ENCODE peak calls at places on chromosomes 3 and 15, in six cellular contexts. J is HepG2, S is NCI-H1092 treated with DMSO at 0.1 percent for 48 hours, P is posterior cingulate gyrus, E is fibroblast of lung, M is HT1080. Z is an unnamed sample.

GRCh38 chr15:38002883-38003477 is 68.5 kb downstream of the TMCO5A start:
- DNase-seq in J (peak; percentile 49), S (no peak), P (peak; percentile 62), E (peak; percentile 74), M (peak; percentile 68), Z (peak; percentile 37)

GRCh38 chr3:175535351-175535750 is 676.2 kb downstream of the NAALADL2 start:
- DNase-seq in J (no peak), S (no peak), P (no peak), E (no peak), M (no peak), Z (no peak)

GRCh38 chr3:187838016-187838535 is 92.8 kb upstream of the BCL6 start:
- DNase-seq in J (no peak), S (no peak), P (no peak), E (no peak), M (no peak), Z (no peak)

GRCh38 chr3:10764314-10765051 is 51.5 kb upstream of the SLC6A11 start:
- DNase-seq in J (peak; percentile 18), S (no peak), P (peak; percentile 67), E (no peak), M (no peak), Z (no peak)

GRCh38 chr3:64975138-64975537 is 287.3 kb upstream of the ADAMTS9 start:
- DNase-seq in J (no peak), S (no peak), P (peak; percentile 11), E (no peak), M (no peak), Z (no peak)

GRCh38 chr3:114850913-114851312 is 296.2 kb downstream of the ZBTB20 start:
- DNase-seq in J (no peak), S (no peak), P (no peak), E (no peak), M (peak; percentile 26), Z (no peak)

GRCh38 chr3:111786922-111787321 is 72.1 kb upstream of the PHLDB2 start:
- DNase-seq in J (no peak), S (no peak), P (no peak), E (no peak), M (no peak), Z (no peak)

GRCh38 chr3:136465296-136465695 is 215.2 kb downstream of the PCCB start:
- DNase-seq in J (no peak), S (no peak), P (no peak), E (peak; percentile 18), M (no peak), Z (no peak)

GRCh38 chr3:186411089-186411488 is 49.1 kb upstream of the DGKG start:
- DNase-seq in J (no peak), S (no peak), P (no peak), E (no peak), M (no peak), Z (no peak)

GRCh38 chr3:32948625-32949445 is 2.6 kb upstream of the CCR4 start:
- DNase-seq in J (no peak), S (peak; percentile 8), P (no peak), E (no peak), M (no peak), Z (no peak)

GRCh38 chr15:39242345-39242744 is 338.5 kb upstream of the THBS1 start:
- DNase-seq in J (no peak), S (no peak), P (no peak), E (peak; percentile 95), M (peak; percentile 67), Z (no peak)

GRCh38 chr3:41961061-41961749 is 698 bp downstream of the ULK4 start:
- DNase-seq in J (peak; percentile 30), S (peak; percentile 42), P (peak; percentile 19), E (peak; percentile 75), M (peak; percentile 51), Z (peak; percentile 49)

GRCh38 chr15:74788716-74789151 is 6.9 kb downstream of the CSK start:
- DNase-seq in J (no peak), S (no peak), P (no peak), E (no peak), M (no peak), Z (no peak)

GRCh38 chr3:48112813-48113212 is 75.4 kb downstream of the CDC25A start:
- DNase-seq in J (no peak), S (no peak), P (no peak), E (no peak), M (no peak), Z (no peak)

GRCh38 chr15:92167413-92167950 is 226.2 kb upstream of the ST8SIA2 start:
- DNase-seq in J (peak; percentile 47), S (no peak), P (no peak), E (no peak), M (no peak), Z (no peak)

GRCh38 chr3:197490098-197490497 is 65.7 kb downstream of the BDH1 start:
- DNase-seq in J (peak; percentile 38), S (no peak), P (no peak), E (peak; percentile 89), M (peak; percentile 87), Z (peak; percentile 59)

GRCh38 chr3:62882676-62883228 is 7.5 kb upstream of the CADPS start:
- DNase-seq in J (no peak), S (no peak), P (no peak), E (peak; percentile 56), M (peak; percentile 11), Z (no peak)

GRCh38 chr3:41200669-41201021 is 1.3 kb downstream of the CTNNB1 start:
- DNase-seq in J (peak; percentile 43), S (no peak), P (no peak), E (peak; percentile 80), M (peak; percentile 41), Z (peak; percentile 18)

GRCh38 chr3:197298341-197298857 is at the start of gene DLG1:
- DNase-seq in J (peak; percentile 88), S (peak; percentile 75), P (peak; percentile 69), E (peak; percentile 94), M (peak; percentile 86), Z (peak; percentile 86)

GRCh38 chr3:97713634-97714033 is 50.9 kb upstream of the ARL6 start:
- DNase-seq in J (no peak), S (no peak), P (no peak), E (no peak), M (no peak), Z (no peak)

GRCh38 chr15:91456921-91457320 is 356.9 kb downstream of the SV2B start:
- DNase-seq in J (no peak), S (no peak), P (no peak), E (peak; percentile 79), M (no peak), Z (no peak)

GRCh38 chr3:158018462-158018861 is 87.8 kb downstream of the SHOX2 start:
- DNase-seq in J (no peak), S (no peak), P (no peak), E (no peak), M (no peak), Z (no peak)

GRCh38 chr15:101206173-101206572 is 45.7 kb downstream of the CHSY1 start:
- DNase-seq in J (no peak), S (no peak), P (no peak), E (peak; percentile 89), M (peak; percentile 84), Z (no peak)

GRCh38 chr3:24522155-24522579 is 27.5 kb upstream of the THRB start:
- DNase-seq in J (peak; percentile 74), S (no peak), P (peak; percentile 13), E (no peak), M (no peak), Z (no peak)

GRCh38 chr3:32354362-32354778 is 37.3 kb upstream of the CMTM7 start:
- DNase-seq in J (peak; percentile 67), S (peak; percentile 22), P (no peak), E (peak; percentile 47), M (no peak), Z (no peak)

GRCh38 chr3:13556214-13556613 is 7.3 kb downstream of the FBLN2 start:
- DNase-seq in J (no peak), S (no peak), P (no peak), E (no peak), M (no peak), Z (no peak)

GRCh38 chr3:174162550-174162949 is 696.6 kb upstream of the NAALADL2 start:
- DNase-seq in J (no peak), S (no peak), P (no peak), E (peak; percentile 10), M (peak; percentile 27), Z (no peak)

GRCh38 chr15:65426216-65426853 is 3.6 kb upstream of the IGDCC4 start:
- DNase-seq in J (no peak), S (no peak), P (no peak), E (no peak), M (no peak), Z (no peak)

GRCh38 chr15:76972420-76973361 is 22.2 kb upstream of the PSTPIP1 start:
- DNase-seq in J (no peak), S (no peak), P (no peak), E (peak; percentile 45), M (no peak), Z (peak; percentile 42)

GRCh38 chr15:48486228-48486627 is 155.0 kb downstream of the DUT start:
- DNase-seq in J (no peak), S (no peak), P (no peak), E (peak; percentile 33), M (no peak), Z (no peak)

GRCh38 chr15:63599401-63600000 is 2.3 kb downstream of the FBXL22 start:
- DNase-seq in J (peak; percentile 34), S (peak; percentile 18), P (peak; percentile 71), E (peak; percentile 34), M (peak; percentile 7), Z (no peak)

GRCh38 chr3:10495003-10495402 is 10.4 kb downstream of the ATP2B2 start:
- DNase-seq in J (peak; percentile 60), S (no peak), P (no peak), E (peak; percentile 45), M (peak; percentile 44), Z (no peak)

GRCh38 chr15:94579261-94579660 is 347.9 kb downstream of the MCTP2 start:
- DNase-seq in J (no peak), S (peak; percentile 28), P (peak; percentile 13), E (no peak), M (no peak), Z (no peak)

GRCh38 chr3:130300888-130301287 is 44.6 kb upstream of the COL6A5 start:
- DNase-seq in J (no peak), S (no peak), P (no peak), E (no peak), M (no peak), Z (no peak)

GRCh38 chr3:118833075-118833474 is 201.6 kb downstream of the IGSF11 start:
- DNase-seq in J (no peak), S (no peak), P (no peak), E (no peak), M (no peak), Z (no peak)

GRCh38 chr3:44906997-44907396 is 32.6 kb downstream of the TGM4 start:
- DNase-seq in J (no peak), S (no peak), P (no peak), E (peak; percentile 31), M (peak; percentile 65), Z (no peak)

GRCh38 chr3:42502429-42503250 is at the start of gene VIPR1:
- DNase-seq in J (peak; percentile 30), S (peak; percentile 28), P (peak; percentile 82), E (peak; percentile 8), M (no peak), Z (peak; percentile 63)

Z was measured in hepatic stellate cell.